ENCODE peak calls at places on chromosomes 12 and 14, in nine cellular contexts. One of them, this sample, is unnamed.

GRCh38 chr14:66483322-66483721 is 2.8 kb upstream of the CCDC196 start:
- DNase-seq in left ventricle myocardium inferior: no peak
- DNase-seq in mammary epithelial cell: peak
- DNase-seq in OCI-LY7: no peak
- DNase-seq in upper lobe of right lung: no peak
- DNase-seq in foreskin fibroblast: peak
- DNase-seq in GM23248: peak
- DNase-seq in fibroblast of pulmonary artery: peak
- DNase-seq in fibroblast of lung: peak
- DNase-seq in this sample: no peak

GRCh38 chr12:3168775-3169221 is 91.6 kb downstream of the TSPAN9 start:
- DNase-seq in upper lobe of right lung: no peak
- DNase-seq in OCI-LY7: no peak
- DNase-seq in mammary epithelial cell: peak
- DNase-seq in left ventricle myocardium inferior: no peak
- DNase-seq in GM23248: peak
- DNase-seq in fibroblast of lung: peak
- DNase-seq in fibroblast of pulmonary artery: peak
- DNase-seq in foreskin fibroblast: peak
- DNase-seq in this sample: peak

GRCh38 chr14:98236314-98236713 is 1035.7 kb downstream of the BCL11B start:
- DNase-seq in foreskin fibroblast: no peak
- DNase-seq in fibroblast of lung: no peak
- DNase-seq in upper lobe of right lung: no peak
- DNase-seq in fibroblast of pulmonary artery: no peak
- DNase-seq in mammary epithelial cell: peak
- DNase-seq in OCI-LY7: no peak
- DNase-seq in GM23248: no peak
- DNase-seq in left ventricle myocardium inferior: no peak
- DNase-seq in this sample: no peak

GRCh38 chr14:85459361-85459760 is 70.6 kb upstream of the FLRT2 start:
- DNase-seq in fibroblast of lung: no peak
- DNase-seq in GM23248: no peak
- DNase-seq in foreskin fibroblast: peak
- DNase-seq in left ventricle myocardium inferior: no peak
- DNase-seq in mammary epithelial cell: no peak
- DNase-seq in upper lobe of right lung: no peak
- DNase-seq in fibroblast of pulmonary artery: no peak
- DNase-seq in OCI-LY7: no peak
- DNase-seq in this sample: no peak

GRCh38 chr14:36981832-36982528 is 190.4 kb downstream of the SLC25A21 start:
- DNase-seq in GM23248: peak
- DNase-seq in mammary epithelial cell: peak
- DNase-seq in fibroblast of lung: peak
- DNase-seq in foreskin fibroblast: peak
- DNase-seq in left ventricle myocardium inferior: no peak
- DNase-seq in OCI-LY7: no peak
- DNase-seq in upper lobe of right lung: no peak
- DNase-seq in fibroblast of pulmonary artery: peak
- DNase-seq in this sample: peak

GRCh38 chr12:4393211-4393610 is 13.7 kb upstream of the FGF23 start:
- DNase-seq in OCI-LY7: no peak
- DNase-seq in foreskin fibroblast: no peak
- DNase-seq in fibroblast of pulmonary artery: no peak
- DNase-seq in GM23248: no peak
- DNase-seq in upper lobe of right lung: no peak
- DNase-seq in mammary epithelial cell: no peak
- DNase-seq in left ventricle myocardium inferior: no peak
- DNase-seq in fibroblast of lung: no peak
- DNase-seq in this sample: no peak

GRCh38 chr14:69424139-69424923 is 25.8 kb downstream of the SLC39A9 start:
- DNase-seq in foreskin fibroblast: no peak
- DNase-seq in upper lobe of right lung: no peak
- DNase-seq in fibroblast of lung: peak
- DNase-seq in OCI-LY7: no peak
- DNase-seq in mammary epithelial cell: peak
- DNase-seq in left ventricle myocardium inferior: no peak
- DNase-seq in fibroblast of pulmonary artery: no peak
- DNase-seq in GM23248: peak
- DNase-seq in this sample: no peak

GRCh38 chr12:10497602-10498001 is 8.1 kb upstream of the EIF2S3B start:
- DNase-seq in GM23248: no peak
- DNase-seq in left ventricle myocardium inferior: no peak
- DNase-seq in fibroblast of pulmonary artery: peak
- DNase-seq in foreskin fibroblast: no peak
- DNase-seq in upper lobe of right lung: no peak
- DNase-seq in fibroblast of lung: peak
- DNase-seq in mammary epithelial cell: no peak
- DNase-seq in OCI-LY7: no peak
- DNase-seq in this sample: peak

GRCh38 chr14:49876563-49877127 is 16.2 kb upstream of the ARF6 start:
- DNase-seq in upper lobe of right lung: no peak
- DNase-seq in left ventricle myocardium inferior: no peak
- DNase-seq in fibroblast of lung: no peak
- DNase-seq in GM23248: no peak
- DNase-seq in OCI-LY7: no peak
- DNase-seq in foreskin fibroblast: no peak
- DNase-seq in fibroblast of pulmonary artery: no peak
- DNase-seq in mammary epithelial cell: no peak
- DNase-seq in this sample: no peak

GRCh38 chr12:33248364-33248763 is 191.3 kb downstream of the SYT10 start:
- DNase-seq in OCI-LY7: no peak
- DNase-seq in left ventricle myocardium inferior: no peak
- DNase-seq in mammary epithelial cell: no peak
- DNase-seq in GM23248: no peak
- DNase-seq in upper lobe of right lung: no peak
- DNase-seq in foreskin fibroblast: no peak
- DNase-seq in fibroblast of pulmonary artery: no peak
- DNase-seq in fibroblast of lung: no peak
- DNase-seq in this sample: no peak

GRCh38 chr12:108052260-108052659 is 76.8 kb upstream of the WSCD2 start:
- DNase-seq in left ventricle myocardium inferior: no peak
- DNase-seq in OCI-LY7: no peak
- DNase-seq in fibroblast of lung: no peak
- DNase-seq in GM23248: no peak
- DNase-seq in mammary epithelial cell: no peak
- DNase-seq in foreskin fibroblast: no peak
- DNase-seq in fibroblast of pulmonary artery: no peak
- DNase-seq in upper lobe of right lung: no peak
- DNase-seq in this sample: no peak

GRCh38 chr12:42587564-42588307 is 1.8 kb downstream of the PRICKLE1 start:
- DNase-seq in foreskin fibroblast: peak
- DNase-seq in mammary epithelial cell: no peak
- DNase-seq in fibroblast of lung: no peak
- DNase-seq in OCI-LY7: no peak
- DNase-seq in fibroblast of pulmonary artery: no peak
- DNase-seq in left ventricle myocardium inferior: no peak
- DNase-seq in upper lobe of right lung: no peak
- DNase-seq in GM23248: peak
- DNase-seq in this sample: no peak

GRCh38 chr12:119024226-119024810 is 43.0 kb downstream of the SRRM4 start:
- DNase-seq in mammary epithelial cell: no peak
- DNase-seq in fibroblast of pulmonary artery: no peak
- DNase-seq in upper lobe of right lung: no peak
- DNase-seq in GM23248: no peak
- DNase-seq in foreskin fibroblast: no peak
- DNase-seq in left ventricle myocardium inferior: no peak
- DNase-seq in fibroblast of lung: no peak
- DNase-seq in OCI-LY7: no peak
- DNase-seq in this sample: no peak

GRCh38 chr12:123278150-123278627 is 6.5 kb upstream of the CDK2AP1 start:
- DNase-seq in OCI-LY7: peak
- DNase-seq in upper lobe of right lung: no peak
- DNase-seq in fibroblast of pulmonary artery: no peak
- DNase-seq in left ventricle myocardium inferior: no peak
- DNase-seq in fibroblast of lung: no peak
- DNase-seq in foreskin fibroblast: no peak
- DNase-seq in mammary epithelial cell: no peak
- DNase-seq in GM23248: no peak
- DNase-seq in this sample: no peak

GRCh38 chr12:112349440-112349839 is 32.8 kb downstream of the HECTD4 start:
- DNase-seq in mammary epithelial cell: no peak
- DNase-seq in left ventricle myocardium inferior: no peak
- DNase-seq in GM23248: no peak
- DNase-seq in OCI-LY7: no peak
- DNase-seq in foreskin fibroblast: peak
- DNase-seq in fibroblast of pulmonary artery: peak
- DNase-seq in upper lobe of right lung: no peak
- DNase-seq in fibroblast of lung: peak
- DNase-seq in this sample: peak

GRCh38 chr12:95096852-95097251 is 23.4 kb upstream of the NR2C1 start:
- DNase-seq in upper lobe of right lung: no peak
- DNase-seq in GM23248: no peak
- DNase-seq in fibroblast of lung: no peak
- DNase-seq in fibroblast of pulmonary artery: peak
- DNase-seq in mammary epithelial cell: no peak
- DNase-seq in foreskin fibroblast: peak
- DNase-seq in OCI-LY7: no peak
- DNase-seq in left ventricle myocardium inferior: no peak
- DNase-seq in this sample: no peak

GRCh38 chr12:89103831-89104230 is 248.5 kb downstream of the DUSP6 start:
- DNase-seq in fibroblast of lung: peak
- DNase-seq in left ventricle myocardium inferior: no peak
- DNase-seq in GM23248: peak
- DNase-seq in upper lobe of right lung: no peak
- DNase-seq in OCI-LY7: no peak
- DNase-seq in fibroblast of pulmonary artery: no peak
- DNase-seq in mammary epithelial cell: no peak
- DNase-seq in foreskin fibroblast: no peak
- DNase-seq in this sample: no peak

GRCh38 chr14:91996951-91997371 is 42.9 kb downstream of the TRIP11 start:
- DNase-seq in OCI-LY7: peak
- DNase-seq in mammary epithelial cell: peak
- DNase-seq in foreskin fibroblast: peak
- DNase-seq in GM23248: peak
- DNase-seq in fibroblast of lung: peak
- DNase-seq in left ventricle myocardium inferior: no peak
- DNase-seq in upper lobe of right lung: no peak
- DNase-seq in fibroblast of pulmonary artery: peak
- DNase-seq in this sample: peak

GRCh38 chr12:101881228-101881627 is 3.8 kb downstream of the DRAM1 start:
- DNase-seq in OCI-LY7: no peak
- DNase-seq in left ventricle myocardium inferior: no peak
- DNase-seq in upper lobe of right lung: no peak
- DNase-seq in fibroblast of pulmonary artery: no peak
- DNase-seq in fibroblast of lung: no peak
- DNase-seq in mammary epithelial cell: no peak
- DNase-seq in foreskin fibroblast: no peak
- DNase-seq in GM23248: no peak
- DNase-seq in this sample: no peak
- H3K4me3 ChIP-seq in OCI-LY7: no peak
- H3K4me3 ChIP-seq in left ventricle myocardium inferior: no peak
- H3K4me3 ChIP-seq in upper lobe of right lung: peak
- H3K4me3 ChIP-seq in fibroblast of pulmonary artery: no peak
- H3K4me3 ChIP-seq in fibroblast of lung: no peak
- H3K4me3 ChIP-seq in mammary epithelial cell: no peak
- H3K4me3 ChIP-seq in foreskin fibroblast: no peak
- H3K4me3 ChIP-seq in GM23248: no peak
- H3K4me3 ChIP-seq in this sample: no peak

GRCh38 chr12:41563044-41563443 is 374.9 kb downstream of the PDZRN4 start:
- DNase-seq in left ventricle myocardium inferior: no peak
- DNase-seq in GM23248: no peak
- DNase-seq in mammary epithelial cell: no peak
- DNase-seq in OCI-LY7: no peak
- DNase-seq in fibroblast of pulmonary artery: no peak
- DNase-seq in foreskin fibroblast: no peak
- DNase-seq in upper lobe of right lung: no peak
- DNase-seq in fibroblast of lung: no peak
- DNase-seq in this sample: no peak
- H3K4me3 ChIP-seq in left ventricle myocardium inferior: no peak
- H3K4me3 ChIP-seq in GM23248: no peak
- H3K4me3 ChIP-seq in mammary epithelial cell: no peak
- H3K4me3 ChIP-seq in OCI-LY7: no peak
- H3K4me3 ChIP-seq in fibroblast of pulmonary artery: no peak
- H3K4me3 ChIP-seq in foreskin fibroblast: no peak
- H3K4me3 ChIP-seq in upper lobe of right lung: no peak
- H3K4me3 ChIP-seq in fibroblast of lung: no peak
- H3K4me3 ChIP-seq in this sample: no peak

GRCh38 chr12:45244561-45245348 is 28.9 kb downstream of the ANO6 start:
- DNase-seq in upper lobe of right lung: no peak
- DNase-seq in fibroblast of lung: peak
- DNase-seq in GM23248: peak
- DNase-seq in OCI-LY7: peak
- DNase-seq in fibroblast of pulmonary artery: peak
- DNase-seq in left ventricle myocardium inferior: no peak
- DNase-seq in mammary epithelial cell: no peak
- DNase-seq in foreskin fibroblast: peak
- DNase-seq in this sample: no peak
- H3K4me3 ChIP-seq in upper lobe of right lung: no peak
- H3K4me3 ChIP-seq in fibroblast of lung: peak
- H3K4me3 ChIP-seq in GM23248: peak
- H3K4me3 ChIP-seq in OCI-LY7: no peak
- H3K4me3 ChIP-seq in fibroblast of pulmonary artery: no peak
- H3K4me3 ChIP-seq in left ventricle myocardium inferior: peak
- H3K4me3 ChIP-seq in mammary epithelial cell: no peak
- H3K4me3 ChIP-seq in foreskin fibroblast: no peak
- H3K4me3 ChIP-seq in this sample: no peak

GRCh38 chr12:14402697-14403096 is 37.2 kb downstream of the ATF7IP start:
- DNase-seq in foreskin fibroblast: no peak
- DNase-seq in mammary epithelial cell: no peak
- DNase-seq in upper lobe of right lung: no peak
- DNase-seq in fibroblast of pulmonary artery: no peak
- DNase-seq in fibroblast of lung: no peak
- DNase-seq in left ventricle myocardium inferior: no peak
- DNase-seq in OCI-LY7: no peak
- DNase-seq in GM23248: no peak
- DNase-seq in this sample: no peak

GRCh38 chr12:14403293-14403692 is 37.8 kb downstream of the ATF7IP start:
- DNase-seq in mammary epithelial cell: no peak
- DNase-seq in fibroblast of pulmonary artery: no peak
- DNase-seq in GM23248: no peak
- DNase-seq in OCI-LY7: no peak
- DNase-seq in foreskin fibroblast: no peak
- DNase-seq in upper lobe of right lung: no peak
- DNase-seq in fibroblast of lung: no peak
- DNase-seq in left ventricle myocardium inferior: no peak
- DNase-seq in this sample: no peak

GRCh38 chr12:14399871-14400270 is 34.4 kb downstream of the ATF7IP start:
- DNase-seq in mammary epithelial cell: peak
- DNase-seq in fibroblast of pulmonary artery: peak
- DNase-seq in OCI-LY7: no peak
- DNase-seq in GM23248: peak
- DNase-seq in foreskin fibroblast: no peak
- DNase-seq in left ventricle myocardium inferior: no peak
- DNase-seq in fibroblast of lung: peak
- DNase-seq in upper lobe of right lung: no peak
- DNase-seq in this sample: no peak

GRCh38 chr12:14403711-14404164 is 38.3 kb downstream of the ATF7IP start:
- DNase-seq in mammary epithelial cell: peak
- DNase-seq in fibroblast of lung: peak
- DNase-seq in upper lobe of right lung: no peak
- DNase-seq in left ventricle myocardium inferior: no peak
- DNase-seq in GM23248: peak
- DNase-seq in foreskin fibroblast: peak
- DNase-seq in fibroblast of pulmonary artery: peak
- DNase-seq in OCI-LY7: peak
- DNase-seq in this sample: peak

DNA sequence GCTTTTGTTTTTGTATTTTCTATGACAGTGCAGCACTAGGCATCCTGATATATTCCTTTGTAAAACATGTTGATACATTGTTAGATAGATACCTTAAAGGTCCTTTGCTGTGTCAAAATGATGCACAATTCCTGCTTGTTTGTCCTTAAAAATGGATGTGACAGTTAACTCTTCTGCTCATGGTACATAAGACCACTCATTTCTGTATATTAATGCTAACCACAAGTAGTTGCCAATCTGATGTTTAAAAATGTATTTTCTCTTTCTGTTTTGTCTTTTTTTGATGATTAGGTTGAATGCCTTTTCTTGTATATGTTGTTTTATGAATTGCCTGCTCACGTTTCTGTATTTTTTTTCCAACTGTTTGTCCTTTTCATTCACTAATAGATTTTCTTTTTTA is 35.1 kb downstream of the ATF7IP start:
- DNase-seq in upper lobe of right lung: no peak
- DNase-seq in fibroblast of lung: no peak
- DNase-seq in fibroblast of pulmonary artery: no peak
- DNase-seq in mammary epithelial cell: no peak
- DNase-seq in left ventricle myocardium inferior: no peak
- DNase-seq in GM23248: no peak
- DNase-seq in foreskin fibroblast: no peak
- DNase-seq in OCI-LY7: no peak
- DNase-seq in this sample: no peak
- H3K4me3 ChIP-seq in upper lobe of right lung: no peak
- H3K4me3 ChIP-seq in fibroblast of lung: no peak
- H3K4me3 ChIP-seq in fibroblast of pulmonary artery: no peak
- H3K4me3 ChIP-seq in mammary epithelial cell: no peak
- H3K4me3 ChIP-seq in left ventricle myocardium inferior: no peak
- H3K4me3 ChIP-seq in GM23248: peak
- H3K4me3 ChIP-seq in foreskin fibroblast: no peak
- H3K4me3 ChIP-seq in OCI-LY7: no peak
- H3K4me3 ChIP-seq in this sample: no peak